ENCODE peak calls at places on chromosome 5, in ten cellular contexts. K, Q, D, M, T, C, V, L, X and O are unnamed samples. For H3K27me3 and H3K9me3, the result is how much of the 10 kb centered on the place peaks cover.

GRCh38 chr5:151092750-151093149 is 11.9 kb upstream of the TNIP1 start:
- DNase-seq in C (no peak), T (no peak), L (no peak), K (peak), M (no peak), X (no peak), V (no peak), D (peak), Q (peak), O (no peak)

GRCh38 chr5:133353741-133354140 is 258.6 kb downstream of the FSTL4 start:
- DNase-seq in C (no peak), K (no peak), V (no peak), Q (no peak), T (peak), X (no peak), M (no peak), L (peak), D (no peak), O (no peak)

GRCh38 chr5:53069626-53070025 is 39.9 kb downstream of the MOCS2 start:
- DNase-seq in X (no peak), V (no peak), M (no peak), Q (no peak), L (no peak), T (no peak), D (peak), K (peak), C (no peak), O (no peak)

GRCh38 chr5:35274839-35275509 is 44.7 kb upstream of the PRLR start:
- DNase-seq in D (no peak), Q (no peak), K (no peak), M (no peak), L (no peak), C (no peak), T (no peak), X (no peak), V (no peak), O (no peak)

GRCh38 chr5:173397531-173397930 is 69.3 kb upstream of the STC2 start:
- DNase-seq in V (no peak), K (no peak), L (no peak), T (no peak), D (no peak), M (no peak), C (no peak), X (no peak), Q (no peak), O (no peak)

GRCh38 chr5:164324239-164324638 is 818.8 kb downstream of the MAT2B start:
- DNase-seq in D (no peak), V (no peak), K (no peak), L (no peak), Q (no peak), M (no peak), T (no peak), X (no peak), C (no peak), O (no peak)

GRCh38 chr5:157560560-157560959 is 15.0 kb downstream of the ADAM19 start:
- DNase-seq in V (no peak), D (no peak), L (no peak), C (no peak), T (no peak), K (peak), M (no peak), Q (no peak), X (no peak), O (no peak)

GRCh38 chr5:120368923-120369715 is 95.0 kb upstream of the PRR16 start:
- DNase-seq in X (peak), D (no peak), C (no peak), V (no peak), M (no peak), L (no peak), T (no peak), Q (no peak), K (no peak), O (peak)

GRCh38 chr5:100691545-100691944 is 156.4 kb downstream of the FAM174A start:
- DNase-seq in T (no peak), V (no peak), M (no peak), Q (no peak), K (peak), L (no peak), X (no peak), D (peak), C (no peak), O (no peak)

GRCh38 chr5:146753618-146754123 is 124.9 kb downstream of the PPP2R2B start:
- DNase-seq in D (no peak), V (no peak), Q (no peak), K (no peak), L (no peak), M (no peak), C (no peak), T (no peak), X (no peak), O (no peak)

GRCh38 chr5:160339406-160340140 is 27.2 kb upstream of the CCNJL start:
- DNase-seq in L (no peak), V (no peak), T (no peak), C (no peak), X (no peak), D (peak), M (no peak), K (no peak), Q (no peak), O (no peak)

GRCh38 chr5:68021185-68021584 is 194.4 kb upstream of the PIK3R1 start:
- DNase-seq in K (no peak), C (no peak), Q (no peak), L (no peak), M (no peak), X (no peak), D (no peak), V (no peak), T (no peak), O (no peak)

GRCh38 chr5:148653840-148654781 is at the start of gene HTR4:
- DNase-seq in C (no peak), X (no peak), T (peak), D (no peak), K (no peak), Q (no peak), L (no peak), V (no peak), M (no peak), O (no peak)

GRCh38 chr5:93120771-93121170 is 460.2 kb downstream of the NR2F1-AS1 start:
- DNase-seq in T (no peak), V (no peak), L (no peak), X (no peak), D (no peak), Q (no peak), K (no peak), C (no peak), M (no peak), O (no peak)

GRCh38 chr5:126658526-126658925 is 57.8 kb downstream of the PHAX start:
- DNase-seq in M (no peak), Q (no peak), X (no peak), T (peak), C (no peak), L (no peak), D (no peak), K (no peak), V (no peak), O (no peak)

GRCh38 chr5:39256472-39256871 is 37.1 kb upstream of the FYB1 start:
- DNase-seq in T (no peak), C (no peak), L (no peak), M (peak), K (peak), Q (no peak), D (peak), V (no peak), X (no peak), O (no peak)

GRCh38 chr5:96257904-96258303 is 175.1 kb downstream of the PCSK1 start:
- DNase-seq in T (no peak), V (no peak), K (peak), M (peak), Q (no peak), D (peak), L (no peak), X (no peak), C (no peak), O (no peak)

GRCh38 chr5:38453921-38454320 is 102.5 kb downstream of the LIFR start:
- DNase-seq in L (no peak), M (no peak), D (no peak), T (no peak), C (no peak), X (no peak), V (no peak), K (no peak), Q (no peak), O (no peak)

GRCh38 chr5:180332861-180333260 is 20.3 kb downstream of the GFPT2 start:
- DNase-seq in L (no peak), Q (no peak), X (no peak), M (no peak), T (no peak), D (no peak), C (no peak), K (no peak), V (no peak), O (no peak)

GRCh38 chr5:114120166-114120565 is 241.7 kb upstream of the KCNN2 start:
- DNase-seq in T (no peak), K (no peak), Q (no peak), X (no peak), C (no peak), M (no peak), L (no peak), V (no peak), D (no peak), O (no peak)

GRCh38 chr5:568809-569208 is 43.3 kb upstream of the CEP72 start:
- DNase-seq in L (no peak), M (no peak), C (no peak), V (no peak), T (no peak), X (no peak), K (no peak), D (no peak), Q (no peak), O (no peak)

GRCh38 chr5:61350535-61350934 is 18.5 kb downstream of the ZSWIM6 start:
- DNase-seq in T (no peak), L (no peak), V (no peak), D (no peak), Q (no peak), K (no peak), X (no peak), M (no peak), C (no peak), O (no peak)

GRCh38 chr5:1526681-1527131 is 2.9 kb upstream of the LPCAT1 start:
- DNase-seq in M (no peak), K (no peak), T (no peak), X (peak), C (no peak), D (no peak), V (no peak), Q (peak), L (no peak), O (peak)

GRCh38 chr5:10836991-10837390 is 76.0 kb upstream of the DAP start:
- DNase-seq in D (peak), Q (no peak), K (peak), C (no peak), M (no peak), X (no peak), T (no peak), L (no peak), V (no peak), O (no peak)

GRCh38 chr5:153542536-153542935 is 52.1 kb downstream of the GRIA1 start:
- DNase-seq in M (no peak), T (no peak), K (peak), L (no peak), C (no peak), V (no peak), X (no peak), D (peak), Q (no peak), O (no peak)

GRCh38 chr5:38853753-38854470 is 8.1 kb downstream of the OSMR start:
- DNase-seq in V (no peak), D (peak), L (no peak), X (no peak), C (no peak), Q (no peak), T (no peak), M (peak), K (peak), O (no peak)

GRCh38 chr5:57825026-57825683 is 342.5 kb upstream of the ACTBL2 start:
- DNase-seq in X (no peak), K (peak), M (peak), T (peak), C (no peak), L (peak), D (peak), Q (no peak), V (no peak), O (no peak)

GRCh38 chr5:11560915-11561697 is 343.1 kb downstream of the CTNND2 start:
- DNase-seq in T (no peak), C (no peak), D (peak), X (no peak), L (no peak), V (no peak), Q (no peak), K (no peak), M (no peak), O (no peak)

GRCh38 chr5:181098642-181099452 is 32.1 kb downstream of the OR2V1 start:
- DNase-seq in C (no peak), M (no peak), K (no peak), Q (no peak), L (no peak), D (no peak), X (no peak), T (no peak), V (no peak), O (no peak)

GRCh38 chr5:172904643-172905345 is 54.4 kb upstream of the RPL26L1 start:
- DNase-seq in M (no peak), L (no peak), X (peak), D (peak), C (no peak), V (no peak), T (no peak), Q (peak), K (peak), O (peak)

GRCh38 chr5:106956187-106956586 is 714.5 kb downstream of the EFNA5 start:
- DNase-seq in M (no peak), V (no peak), C (no peak), X (no peak), L (no peak), K (no peak), Q (no peak), T (no peak), D (no peak), O (no peak)

GRCh38 chr5:73983661-73984060 is 357.7 kb downstream of the ARHGEF28 start:
- DNase-seq in V (no peak), M (no peak), L (no peak), D (no peak), T (no peak), K (no peak), X (no peak), C (no peak), Q (no peak), O (no peak)

GRCh38 chr5:171633776-171634470 is 151.7 kb upstream of the SMIM23 start:
- DNase-seq in V (no peak), D (no peak), X (no peak), T (no peak), Q (no peak), C (no peak), K (no peak), L (no peak), M (no peak), O (no peak)

GRCh38 chr5:145362261-145362660 is 472.9 kb downstream of the PRELID2 start:
- DNase-seq in D (peak), K (peak), X (no peak), M (peak), C (no peak), Q (no peak), T (no peak), L (no peak), V (no peak), O (no peak)

GRCh38 chr5:124790261-124790894 is 43.9 kb upstream of the ZNF608 start:
- DNase-seq in T (no peak), M (no peak), K (peak), C (no peak), L (no peak), X (no peak), D (peak), V (no peak), Q (no peak), O (no peak)

GRCh38 chr5:2993301-2993700 is 241.8 kb upstream of the IRX2 start:
- DNase-seq in X (no peak), D (no peak), T (no peak), K (no peak), V (no peak), L (no peak), M (no peak), Q (no peak), C (no peak), O (no peak)
- H3K27me3 ChIP-seq in X (under half), D (under half), T (under half), K (under half), V (under half), L (under half), M (under half), Q (under half), C (under half), O (under half)

DNA sequence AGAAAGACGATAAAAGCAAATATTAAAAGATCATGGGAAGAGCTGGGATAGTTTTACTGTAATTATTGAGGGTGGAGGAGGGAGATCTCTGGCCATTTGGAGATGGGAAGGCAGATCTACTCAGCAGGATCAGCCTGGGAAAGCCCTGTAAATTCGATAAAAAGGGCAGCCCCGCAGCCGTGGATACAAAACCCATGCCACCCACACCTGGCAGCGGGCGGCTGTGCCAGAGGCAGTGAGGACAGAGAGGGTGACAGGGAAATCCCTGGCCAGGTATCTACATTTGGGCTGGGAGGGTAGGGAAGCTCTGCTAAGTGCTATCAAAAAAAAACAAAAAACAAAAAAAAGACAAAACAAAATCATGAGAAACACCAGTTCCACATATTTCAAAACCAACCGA is 379.2 kb upstream of the IRX1 start:
- DNase-seq in V (no peak), M (no peak), L (no peak), K (no peak), Q (no peak), C (no peak), D (no peak), T (no peak), X (peak), O (no peak)
- H3K9me3 ChIP-seq in V (under half), M (half or more), L (under half), K (half or more), Q (under half), C (under half), D (under half), T (under half), X (under half), O (under half)

GRCh38 chr5:117246386-117246785 is 671.8 kb upstream of the SEMA6A start:
- DNase-seq in T (peak), X (no peak), D (no peak), L (no peak), V (no peak), Q (no peak), K (no peak), C (no peak), M (no peak), O (no peak)

GRCh38 chr5:117242028-117242427 is 667.4 kb upstream of the SEMA6A start:
- DNase-seq in Q (no peak), K (no peak), L (no peak), V (no peak), D (no peak), X (no peak), C (no peak), T (no peak), M (no peak), O (no peak)

GRCh38 chr5:117249086-117249815 is 674.6 kb upstream of the SEMA6A start:
- DNase-seq in K (no peak), X (no peak), T (peak), L (no peak), Q (no peak), D (no peak), M (no peak), C (no peak), V (no peak), O (no peak)

DNA sequence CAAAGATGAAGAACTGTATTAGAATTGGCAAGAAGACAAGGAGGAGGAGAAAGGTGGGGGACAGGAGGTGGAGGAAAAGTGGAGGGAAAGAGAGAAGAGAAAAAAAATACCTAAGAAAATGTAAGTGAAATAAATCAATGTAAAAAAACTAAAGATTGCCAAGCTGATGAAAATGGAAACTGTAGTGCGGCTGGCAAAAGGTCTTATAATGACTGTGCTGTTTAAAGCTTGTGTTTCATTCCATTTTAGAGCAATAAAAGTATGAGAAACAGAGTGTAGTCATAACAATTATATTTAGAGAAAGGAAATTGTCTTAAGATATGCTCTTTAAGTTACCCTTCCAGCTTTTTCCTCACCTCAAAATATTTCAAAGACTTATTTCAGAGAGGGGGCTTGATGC is 670.5 kb upstream of the SEMA6A start:
- DNase-seq in V (no peak), Q (no peak), T (no peak), C (no peak), K (no peak), L (no peak), X (no peak), D (no peak), M (no peak), O (no peak)
- H3K27ac ChIP-seq in V (no peak), Q (no peak), T (no peak), C (no peak), K (no peak), L (no peak), X (no peak), D (no peak), M (no peak), O (no peak)

GRCh38 chr5:135537271-135537670 is 1.5 kb upstream of the NEUROG1 start:
- DNase-seq in Q (no peak), L (no peak), M (no peak), K (no peak), V (no peak), X (no peak), D (no peak), T (no peak), C (no peak), O (no peak)
- H3K27me3 ChIP-seq in Q (half or more), L (under half), M (half or more), K (half or more), V (under half), X (under half), D (half or more), T (half or more), C (half or more), O (under half)

DNA sequence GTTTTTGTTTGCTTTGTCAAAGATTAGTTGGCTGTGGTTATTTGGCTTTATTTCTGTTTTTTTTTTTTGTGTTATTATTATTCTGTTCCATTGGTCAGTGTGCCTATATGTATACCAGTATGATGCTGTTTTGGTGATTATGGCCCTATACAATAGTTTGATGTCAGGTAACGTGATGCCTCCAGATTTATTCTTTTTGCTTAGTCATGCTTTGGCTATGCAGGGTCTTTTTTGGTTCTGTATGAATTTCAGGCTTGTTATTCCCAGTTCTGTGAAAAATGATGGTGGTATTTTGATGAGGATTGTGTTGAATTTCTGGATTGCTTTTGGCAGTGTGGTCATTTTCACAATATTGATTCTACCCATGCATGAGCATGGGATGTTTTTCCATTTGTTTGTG is 312.8 kb downstream of the TAF11L14 start:
- DNase-seq in L (no peak), Q (no peak), D (no peak), C (no peak), T (no peak), V (no peak), K (no peak), M (no peak), X (no peak), O (no peak)
- H3K9me3 ChIP-seq in L (under half), Q (under half), D (under half), C (under half), T (under half), V (under half), K (under half), M (under half), X (under half), O (under half)

GRCh38 chr5:88976914-88977313 is 93.9 kb upstream of the MEF2C start:
- DNase-seq in M (no peak), L (no peak), Q (no peak), X (no peak), K (no peak), V (no peak), C (no peak), D (no peak), T (no peak), O (no peak)

GRCh38 chr5:88984040-88984439 is 101.1 kb upstream of the MEF2C start:
- DNase-seq in Q (no peak), D (no peak), C (no peak), K (no peak), V (no peak), T (no peak), X (no peak), L (no peak), M (no peak), O (peak)

GRCh38 chr5:88979244-88979643 is 96.3 kb upstream of the MEF2C start:
- DNase-seq in L (no peak), K (peak), T (no peak), V (no peak), X (no peak), D (peak), M (no peak), C (no peak), Q (no peak), O (no peak)

DNA sequence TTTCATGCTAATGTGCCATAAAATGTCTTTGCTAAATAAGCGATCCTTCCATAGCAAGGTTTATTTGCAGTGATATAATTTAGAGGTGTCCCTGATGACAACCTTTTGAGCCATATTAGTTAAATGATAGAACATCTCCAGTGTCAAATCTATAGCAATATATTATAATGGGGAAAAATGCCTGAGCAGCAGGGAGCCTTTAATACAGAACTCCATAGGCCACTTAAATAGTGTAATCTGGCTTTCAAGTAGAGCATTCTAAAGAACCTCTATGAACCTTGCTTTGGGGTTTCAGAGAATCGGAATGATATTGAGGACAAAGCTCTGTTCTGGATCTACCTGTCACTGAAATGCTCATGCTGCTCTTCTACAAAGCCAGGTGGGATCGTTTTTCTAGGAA is 96.7 kb upstream of the MEF2C start:
- DNase-seq in T (no peak), M (no peak), C (no peak), L (no peak), Q (no peak), X (no peak), K (no peak), D (no peak), V (no peak), O (no peak)
- H3K27ac ChIP-seq in T (no peak), M (no peak), C (no peak), L (no peak), Q (no peak), X (no peak), K (no peak), D (no peak), V (no peak), O (no peak)

GRCh38 chr5:109917966-109918365 is 228.2 kb downstream of the MAN2A1 start:
- DNase-seq in D (no peak), C (no peak), X (no peak), K (no peak), T (no peak), V (no peak), Q (no peak), M (no peak), L (no peak), O (no peak)
- H3K27me3 ChIP-seq in D (under half), C (under half), X (under half), K (under half), T (under half), V (under half), Q (under half), M (under half), L (under half), O (under half)